ENCODE peak calls at places on chromosomes 1 and 21, in five cellular contexts. Q, X, C, U and Y are unnamed samples.

GRCh38 chr1:60281360-60281932 is 207.9 kb upstream of the C1orf87 start:
- DNase-seq in Q (peak), X (peak), C (peak), U (peak), Y (peak)

GRCh38 chr1:155648207-155649147 is 38.5 kb downstream of the MSTO1 start:
- DNase-seq in Q (no peak), X (peak), C (peak), U (peak), Y (no peak)

GRCh38 chr21:9008636-9009035 is 1512.7 kb upstream of the TPTE start:
- DNase-seq in Q (no peak), X (no peak), C (no peak), U (no peak), Y (no peak)

GRCh38 chr1:40379785-40380452 is 6.4 kb downstream of the SMAP2 start:
- DNase-seq in Q (no peak), X (peak), C (peak), U (no peak), Y (no peak)

GRCh38 chr1:14716474-14716873 is 118.0 kb downstream of the KAZN start:
- DNase-seq in Q (no peak), X (no peak), C (no peak), U (no peak), Y (no peak)

GRCh38 chr1:178134061-178134460 is 40.2 kb downstream of the RASAL2 start:
- DNase-seq in Q (no peak), X (no peak), C (peak), U (no peak), Y (no peak)

GRCh38 chr1:3541930-3542329 is 69.4 kb downstream of the MEGF6 start:
- DNase-seq in Q (no peak), X (no peak), C (no peak), U (peak), Y (no peak)

GRCh38 chr1:39196244-39197215 is 8.0 kb upstream of the MACF1 start:
- DNase-seq in Q (peak), X (peak), C (peak), U (no peak), Y (no peak)

GRCh38 chr1:153626929-153627796 is at the start of gene S100A13:
- DNase-seq in Q (no peak), X (peak), C (peak), U (peak), Y (no peak)
- TF ChIP-seq CTCF in Q (no peak), X (peak), C (peak), U (peak), Y (no peak)

DNA sequence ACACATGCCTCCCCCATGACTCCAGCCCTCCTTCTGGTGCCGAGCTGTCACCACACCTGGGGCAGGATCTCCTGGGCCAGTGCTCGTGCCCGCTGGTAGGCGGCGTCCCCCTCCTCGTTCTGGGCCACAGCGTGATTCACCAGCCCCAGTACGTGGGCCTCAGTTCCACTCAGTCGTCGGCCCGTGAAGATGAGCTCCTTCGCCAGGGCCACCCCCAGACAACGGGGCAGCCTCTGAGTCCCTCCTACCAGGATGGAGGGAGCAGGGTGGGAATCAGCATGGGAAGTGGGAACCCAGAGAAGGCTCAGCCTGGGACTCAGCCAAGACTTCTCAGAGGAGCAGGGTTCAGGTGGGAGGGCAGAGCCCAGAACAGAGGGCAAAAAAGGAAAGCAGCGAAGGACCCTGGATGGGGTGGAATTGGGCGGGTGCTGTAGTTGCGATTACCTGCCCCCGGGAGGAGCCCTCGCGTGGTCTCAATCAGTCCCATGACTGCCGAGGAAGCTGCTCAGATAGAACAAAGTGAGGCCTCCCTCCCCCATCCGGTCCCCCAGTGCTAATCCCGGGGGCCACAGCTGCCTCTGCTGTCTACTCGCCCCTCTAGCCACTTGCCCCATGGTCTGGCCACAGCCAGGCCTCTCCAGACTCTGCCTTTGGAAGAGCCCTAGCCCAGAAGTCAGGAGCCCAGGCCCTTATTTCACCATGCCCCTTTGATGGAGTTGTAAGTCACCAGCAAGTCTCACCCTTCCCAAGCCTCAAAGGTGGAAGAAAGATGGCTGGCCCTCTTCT is 16.8 kb downstream of the ECHDC2 start:
- DNase-seq in Q (peak), X (no peak), C (peak), U (no peak), Y (peak)
- TF ChIP-seq CTCF in Q (peak), X (peak), C (peak), U (peak), Y (peak)

GRCh38 chr1:98659879-98660278 is 1.6 kb upstream of the SNX7 start:
- DNase-seq in Q (no peak), X (no peak), C (no peak), U (no peak), Y (no peak)

GRCh38 chr1:98662354-98662665 is 789 bp downstream of the SNX7 start:
- DNase-seq in Q (no peak), X (peak), C (no peak), U (no peak), Y (no peak)

GRCh38 chr1:98660941-98661543 is 479 bp upstream of the SNX7 start:
- DNase-seq in Q (no peak), X (no peak), C (peak), U (no peak), Y (no peak)

DNA sequence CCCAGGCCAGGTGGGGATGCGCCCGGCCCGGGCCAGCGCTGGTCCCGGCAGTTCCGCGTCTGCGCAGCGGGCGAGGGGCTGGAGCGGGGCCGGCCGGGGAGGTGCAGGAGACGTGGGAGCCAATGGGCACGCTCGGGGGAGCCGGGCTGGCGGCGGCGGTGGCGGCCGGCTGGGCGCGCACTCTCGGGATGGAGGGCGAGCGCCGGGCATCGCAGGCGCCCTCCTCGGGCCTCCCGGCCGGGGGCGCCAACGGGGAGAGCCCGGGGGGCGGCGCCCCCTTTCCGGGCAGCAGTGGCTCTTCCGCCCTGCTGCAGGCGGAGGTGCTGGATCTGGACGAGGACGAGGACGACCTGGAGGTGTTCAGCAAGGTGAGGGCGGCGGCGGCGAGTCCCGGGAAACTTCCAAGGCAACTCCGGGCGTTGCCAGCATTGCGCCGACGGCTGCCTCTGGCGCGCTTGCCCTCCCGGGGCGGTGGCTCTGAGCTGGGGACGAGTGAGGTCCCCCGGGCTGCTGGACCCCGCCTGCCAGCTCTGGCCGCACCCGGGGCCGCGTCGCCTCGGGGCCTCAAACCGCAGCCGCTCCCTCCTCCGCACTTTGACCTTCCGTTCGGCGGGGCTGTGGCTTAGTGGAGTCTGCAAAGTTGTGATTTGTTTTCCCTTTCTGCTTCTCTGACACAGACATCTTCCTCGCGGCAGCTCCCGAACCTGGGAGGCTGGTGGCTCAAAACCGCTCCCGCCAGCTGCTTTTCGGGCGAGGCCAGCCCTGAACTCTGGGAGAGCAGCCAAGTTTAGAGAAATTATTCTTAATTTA is at the start of gene SNX7:
- DNase-seq in Q (no peak), X (peak), C (peak), U (peak), Y (peak)
- TF ChIP-seq CTCF in Q (no peak), X (no peak), C (peak), U (peak), Y (peak)

GRCh38 chr21:37758997-37759396 is 157.3 kb downstream of the KCNJ6 start:
- DNase-seq in Q (peak), X (peak), C (peak), U (peak), Y (no peak)
- TF ChIP-seq CTCF in Q (peak), X (peak), C (peak), U (peak), Y (peak)

GRCh38 chr1:167051907-167052306 is 38.3 kb downstream of the GPA33 start:
- DNase-seq in Q (no peak), X (no peak), C (no peak), U (no peak), Y (no peak)

GRCh38 chr1:167054531-167054930 is 35.6 kb downstream of the GPA33 start:
- DNase-seq in Q (no peak), X (no peak), C (no peak), U (no peak), Y (no peak)

GRCh38 chr1:167056529-167057296 is 33.5 kb downstream of the GPA33 start:
- DNase-seq in Q (no peak), X (no peak), C (no peak), U (no peak), Y (no peak)

GRCh38 chr1:167054946-167055630 is 35.1 kb downstream of the GPA33 start:
- DNase-seq in Q (no peak), X (no peak), C (no peak), U (no peak), Y (no peak)

DNA sequence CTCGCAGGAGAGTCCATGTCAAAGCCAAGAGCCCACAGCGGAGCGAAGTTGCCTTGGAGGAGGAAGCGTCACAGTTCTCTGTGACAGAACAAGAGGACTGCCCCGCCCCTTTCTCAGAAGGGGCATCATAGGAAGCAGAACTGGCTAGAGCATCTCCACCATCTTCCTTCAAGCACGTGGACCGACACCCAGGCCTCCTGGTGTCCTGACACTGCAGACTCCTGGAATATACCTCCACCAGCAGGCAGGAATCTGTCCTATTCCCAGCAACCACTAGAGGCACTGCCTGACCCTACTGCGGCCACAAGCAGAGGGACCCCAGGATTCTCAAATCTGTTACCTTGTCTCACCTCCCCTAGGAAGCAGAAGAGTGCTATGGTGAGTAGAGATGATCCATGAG is 37.8 kb downstream of the GPA33 start:
- DNase-seq in Q (no peak), X (no peak), C (peak), U (peak), Y (no peak)
- TF ChIP-seq CTCF in Q (peak), X (peak), C (peak), U (peak), Y (peak)

DNA sequence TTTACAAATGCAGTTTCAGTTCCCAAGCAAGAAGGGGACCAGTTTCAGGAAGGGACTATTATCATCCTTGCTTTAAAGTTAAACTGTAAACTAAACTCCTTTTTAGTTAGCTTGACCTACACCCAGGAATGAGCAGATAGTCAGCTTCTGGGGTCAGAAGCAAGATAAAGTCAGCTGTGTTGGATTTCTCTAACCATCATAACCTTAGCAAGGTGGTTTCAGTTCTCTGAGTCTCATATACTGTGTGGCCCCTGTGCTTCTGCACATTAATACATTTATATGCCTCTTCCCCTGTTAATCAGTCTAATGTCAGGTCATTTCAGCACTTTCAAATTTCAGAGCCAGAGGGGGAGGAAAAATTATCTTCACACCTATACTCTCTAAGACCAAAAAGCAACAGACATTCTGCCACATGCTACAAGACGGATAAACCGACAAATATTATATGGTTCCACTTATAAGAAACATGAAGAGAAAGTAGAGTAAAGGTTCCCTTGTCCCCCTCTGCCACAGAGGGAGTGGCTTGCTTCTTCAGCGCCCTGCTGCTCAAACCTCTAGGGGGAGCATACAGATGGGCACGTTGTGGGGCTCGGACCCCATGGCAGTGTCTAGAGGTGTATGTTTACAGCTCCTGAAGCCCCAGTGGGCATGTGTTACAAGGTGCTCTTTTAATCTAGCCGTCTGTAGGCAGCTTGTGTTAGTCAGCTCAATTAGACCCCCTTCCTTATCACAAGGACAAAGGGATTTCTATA is 89.1 kb downstream of the SMYD3 start:
- DNase-seq in Q (peak), X (no peak), C (no peak), U (no peak), Y (no peak)
- TF ChIP-seq CTCF in Q (peak), X (no peak), C (no peak), U (no peak), Y (peak)

DNA sequence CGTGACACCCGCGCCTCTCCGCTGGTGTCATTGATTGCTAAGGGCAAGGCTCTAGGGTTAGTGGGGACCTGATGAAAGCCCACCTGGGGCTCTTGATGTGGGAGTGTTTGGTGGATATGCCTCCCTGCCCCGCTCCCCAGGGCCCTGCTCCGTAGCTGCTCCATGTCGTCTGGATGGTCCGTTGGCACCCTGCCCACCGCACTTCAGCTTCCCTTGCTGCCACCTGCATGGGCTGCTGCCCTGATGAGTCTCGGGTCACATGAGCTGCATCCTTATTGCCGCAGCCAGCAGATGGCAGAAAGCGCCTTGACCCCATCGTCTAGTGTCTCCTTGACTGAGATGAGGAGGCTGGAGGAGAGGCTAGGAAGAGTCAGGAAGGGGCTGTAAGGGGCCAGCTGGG is 439.4 kb downstream of the CAMTA1 start:
- DNase-seq in Q (no peak), X (no peak), C (peak), U (no peak), Y (no peak)
- TF ChIP-seq CTCF in Q (peak), X (no peak), C (peak), U (no peak), Y (no peak)

GRCh38 chr1:28114844-28115243 is 26.4 kb upstream of the EYA3 start:
- DNase-seq in Q (no peak), X (no peak), C (no peak), U (no peak), Y (no peak)

GRCh38 chr1:28111157-28111556 is 22.7 kb upstream of the EYA3 start:
- DNase-seq in Q (no peak), X (no peak), C (peak), U (no peak), Y (no peak)

GRCh38 chr1:28115267-28115666 is 26.9 kb upstream of the EYA3 start:
- DNase-seq in Q (peak), X (no peak), C (no peak), U (no peak), Y (no peak)

GRCh38 chr1:28110555-28110954 is 22.1 kb upstream of the EYA3 start:
- DNase-seq in Q (no peak), X (no peak), C (peak), U (no peak), Y (no peak)

GRCh38 chr1:28112388-28113311 is 24.2 kb upstream of the EYA3 start:
- DNase-seq in Q (no peak), X (no peak), C (peak), U (peak), Y (no peak)
- TF ChIP-seq CTCF in Q (peak), X (peak), C (peak), U (no peak), Y (no peak)

DNA sequence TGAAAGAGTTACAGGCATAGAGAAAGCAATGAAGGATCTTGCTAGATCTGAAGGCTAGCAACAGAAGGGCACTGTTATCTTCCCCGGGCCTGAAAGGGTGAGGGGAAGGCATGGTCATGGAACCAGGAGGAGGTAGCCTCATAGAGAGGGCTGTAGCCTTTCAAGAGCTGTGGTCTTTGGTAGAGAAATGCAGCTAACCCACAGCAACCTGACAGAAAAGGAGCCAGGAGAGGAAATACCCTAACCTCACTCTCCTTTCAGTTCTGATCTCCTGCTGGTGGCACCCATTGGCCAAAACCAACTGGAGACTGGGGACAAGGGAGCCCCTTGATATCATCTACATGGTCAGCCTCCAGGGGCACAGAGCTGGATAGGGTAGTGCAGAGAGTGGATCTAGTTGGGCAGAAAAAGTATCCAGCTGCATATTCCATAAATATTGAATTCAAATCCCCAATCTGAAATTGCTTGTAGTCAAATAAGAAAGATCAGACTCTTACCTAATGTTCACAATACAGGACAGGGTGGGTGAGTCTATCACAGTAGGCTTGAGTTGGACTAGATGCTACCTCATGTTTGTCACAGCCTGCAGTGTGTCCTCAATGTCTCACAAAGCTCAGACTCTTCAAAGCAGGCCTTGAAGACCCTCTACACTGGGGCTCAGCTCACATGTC is 74.0 kb upstream of the JUN start:
- DNase-seq in Q (no peak), X (no peak), C (no peak), U (no peak), Y (no peak)
- TF ChIP-seq CTCF in Q (no peak), X (no peak), C (no peak), U (no peak), Y (no peak)

DNA sequence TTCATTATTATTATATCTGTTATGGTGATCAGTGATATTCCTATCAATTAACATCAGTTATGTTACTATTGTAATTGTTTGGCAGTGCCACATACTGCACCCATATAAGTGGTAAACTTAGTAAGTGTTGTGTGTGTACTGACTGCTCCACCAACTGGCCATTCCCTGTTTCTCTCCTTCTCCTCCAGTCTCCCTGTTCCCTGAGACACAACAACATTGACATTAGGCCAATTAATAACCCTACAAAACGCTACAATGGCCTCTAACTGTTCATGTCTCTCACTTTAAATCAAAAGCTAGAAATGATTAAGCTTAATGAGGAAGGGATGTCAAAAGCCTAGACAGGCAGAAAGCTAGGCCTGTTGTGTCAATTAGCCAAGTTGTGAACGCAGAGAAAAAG is 6.6 kb upstream of the THRAP3 start:
- DNase-seq in Q (no peak), X (no peak), C (peak), U (no peak), Y (no peak)
- TF ChIP-seq CTCF in Q (no peak), X (peak), C (peak), U (peak), Y (peak)